ENCODE peak calls at places on chromosomes 11 and 22, in six cellular contexts. G is neural crest cell, Y is body of pancreas, C is choroid plexus epithelial cell, I is psoas muscle, O is AG04450. Z is an unnamed sample.

GRCh38 chr11:20125927-20126326 is 34.3 kb downstream of the DBX1 start:
- DNase-seq in G (no peak), I (no peak), C (peak; percentile 37), Y (no peak), O (peak; percentile 24), Z (no peak)

GRCh38 chr11:112128483-112129121 is 35.3 kb downstream of the IL18 start:
- DNase-seq in Y (peak; percentile 46), O (peak; percentile 10), C (peak; percentile 76), G (no peak), I (peak; percentile 73), Z (no peak)

GRCh38 chr11:117970400-117971024 is 15.7 kb upstream of the IL10RA start:
- DNase-seq in G (no peak), C (no peak), O (no peak), I (no peak), Y (peak; percentile 40), Z (no peak)

GRCh38 chr11:45145421-45146071 is 893 bp upstream of the PRDM11 start:
- DNase-seq in C (peak; percentile 72), O (no peak), Y (peak; percentile 56), G (no peak), I (no peak), Z (no peak)

GRCh38 chr11:30360741-30361140 is 37.8 kb downstream of the ARL14EP start:
- DNase-seq in O (no peak), G (no peak), Y (no peak), I (no peak), C (no peak), Z (no peak)

GRCh38 chr11:130434521-130435223 is 6.3 kb upstream of the ADAMTS8 start:
- DNase-seq in Y (peak; percentile 81), C (peak; percentile 87), I (peak; percentile 83), G (peak; percentile 71), O (no peak), Z (peak; percentile 35)

GRCh38 chr11:36300651-36301050 is 4.6 kb downstream of the PRR5L start:
- DNase-seq in O (no peak), G (no peak), Y (peak; percentile 83), I (no peak), C (peak; percentile 61), Z (no peak)

GRCh38 chr11:96969251-96969650 is 579.4 kb downstream of the JRKL start:
- DNase-seq in I (no peak), Y (no peak), C (no peak), O (no peak), G (no peak), Z (no peak)

GRCh38 chr11:9231848-9232177 is 33.3 kb downstream of the DENND5A start:
- DNase-seq in I (no peak), O (no peak), G (no peak), Y (peak; percentile 42), C (peak; percentile 75), Z (no peak)

GRCh38 chr22:37052386-37053309 is 1.1 kb downstream of the KCTD17 start:
- DNase-seq in O (no peak), G (no peak), Y (no peak), C (no peak), I (no peak), Z (no peak)

GRCh38 chr11:134008593-134008992 is 51.8 kb upstream of the IGSF9B start:
- DNase-seq in C (peak; percentile 4), O (no peak), Y (no peak), G (no peak), I (no peak), Z (no peak)

GRCh38 chr11:34721646-34722045 is 100.8 kb downstream of the EHF start:
- DNase-seq in C (peak; percentile 39), Y (no peak), O (peak; percentile 8), I (no peak), G (no peak), Z (no peak)

GRCh38 chr11:68550485-68550817 is 89.9 kb downstream of the PPP6R3 start:
- DNase-seq in I (no peak), O (no peak), G (no peak), Y (no peak), C (peak; percentile 56), Z (no peak)

GRCh38 chr11:1844221-1845094 is 5.7 kb downstream of the TNNI2 start:
- DNase-seq in O (no peak), G (no peak), C (peak; percentile 31), I (peak; percentile 83), Y (no peak), Z (no peak)

GRCh38 chr22:33871935-33872334 is 48.3 kb downstream of the LARGE1 start:
- DNase-seq in I (no peak), C (no peak), G (no peak), Y (no peak), O (no peak), Z (no peak)

GRCh38 chr11:130390071-130390758 is 38.2 kb downstream of the ADAMTS8 start:
- DNase-seq in O (peak; percentile 97), Y (peak; percentile 68), I (no peak), C (peak; percentile 89), G (no peak), Z (no peak)

DNA sequence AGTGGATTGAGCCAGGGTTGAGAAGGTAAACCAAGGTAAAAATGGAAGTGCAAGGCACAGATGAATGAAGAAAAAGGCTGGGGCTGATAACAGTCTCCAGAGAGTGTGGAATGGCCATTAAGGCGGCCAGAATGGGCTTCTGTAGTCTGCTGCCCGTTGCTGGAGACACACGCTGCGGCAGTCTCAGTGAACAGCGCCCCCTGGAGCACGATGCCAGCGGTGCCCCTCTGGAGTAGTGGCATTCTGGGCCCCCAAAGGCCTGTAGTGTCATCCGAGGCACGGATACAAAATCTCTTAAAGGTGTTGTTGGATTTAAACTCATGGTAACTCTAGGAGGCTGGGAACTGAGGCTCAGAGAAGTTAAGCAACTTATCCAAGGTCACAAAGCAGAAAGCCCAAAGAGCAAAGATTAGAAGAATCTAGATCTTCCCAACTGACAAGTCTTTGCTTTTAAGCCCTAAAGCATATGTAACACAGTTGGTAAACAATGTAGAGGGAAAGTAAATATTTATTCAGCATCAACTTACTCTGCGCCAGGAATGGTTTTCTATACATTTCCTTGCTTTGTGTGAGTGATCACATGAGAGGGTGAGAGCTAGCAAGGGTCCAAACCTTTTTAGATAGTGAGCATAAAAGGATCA is 18.2 kb downstream of the KCNJ1 start:
- DNase-seq in G (peak; percentile 78), C (peak; percentile 59), O (no peak), I (peak; percentile 66), Y (peak; percentile 56), Z (peak; percentile 54)
- TF ChIP-seq CTCF in G (peak; percentile 72), C (peak; percentile 91), O (peak; percentile 65), I (peak; percentile 42), Y (peak; percentile 52), Z (peak; percentile 86)

GRCh38 chr22:50456466-50457234 is 18.2 kb downstream of the SBF1 start:
- DNase-seq in Y (no peak), I (no peak), C (no peak), G (no peak), O (no peak), Z (no peak)
- TF ChIP-seq CTCF in Y (no peak), I (no peak), C (peak; percentile 33), G (peak; percentile 34), O (peak; percentile 25), Z (peak; percentile 41)

GRCh38 chr22:35335468-35335867 is 35.8 kb downstream of the TOM1 start:
- DNase-seq in I (no peak), Y (no peak), G (no peak), O (no peak), C (no peak), Z (no peak)

GRCh38 chr22:35341090-35341874 is 39.6 kb upstream of the HMOX1 start:
- DNase-seq in Y (no peak), G (no peak), O (no peak), I (no peak), C (no peak), Z (no peak)

GRCh38 chr22:35335936-35336781 is 36.5 kb downstream of the TOM1 start:
- DNase-seq in C (no peak), O (no peak), Y (peak; percentile 88), I (no peak), G (no peak), Z (no peak)

GRCh38 chr22:35334010-35334409 is 34.3 kb downstream of the TOM1 start:
- DNase-seq in I (no peak), G (no peak), C (no peak), O (no peak), Y (no peak), Z (peak; percentile 61)

DNA sequence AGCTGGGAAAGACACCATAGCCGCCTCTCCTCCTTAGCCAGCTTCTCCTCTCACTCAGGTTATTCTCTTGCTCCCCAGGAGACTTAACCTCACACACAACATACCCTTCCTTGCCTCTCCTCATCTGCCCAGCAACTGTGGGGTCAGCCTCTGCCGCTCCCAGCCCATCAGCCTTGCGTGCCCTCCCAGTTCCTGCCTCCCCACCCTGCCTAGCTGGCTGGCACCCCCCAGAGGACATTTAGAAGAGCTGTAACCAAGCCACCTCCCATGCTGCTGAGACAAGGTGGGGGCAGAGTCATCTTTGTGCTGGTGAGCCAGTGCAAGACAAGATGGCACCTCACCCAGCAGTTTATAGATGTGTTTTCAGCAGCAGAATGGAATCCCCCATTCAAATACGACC is 38.2 kb downstream of the TOM1 start:
- DNase-seq in Y (no peak), I (no peak), G (no peak), C (no peak), O (no peak), Z (no peak)
- TF ChIP-seq CTCF in Y (no peak), I (no peak), G (no peak), C (peak; percentile 15), O (no peak), Z (peak; percentile 48)

DNA sequence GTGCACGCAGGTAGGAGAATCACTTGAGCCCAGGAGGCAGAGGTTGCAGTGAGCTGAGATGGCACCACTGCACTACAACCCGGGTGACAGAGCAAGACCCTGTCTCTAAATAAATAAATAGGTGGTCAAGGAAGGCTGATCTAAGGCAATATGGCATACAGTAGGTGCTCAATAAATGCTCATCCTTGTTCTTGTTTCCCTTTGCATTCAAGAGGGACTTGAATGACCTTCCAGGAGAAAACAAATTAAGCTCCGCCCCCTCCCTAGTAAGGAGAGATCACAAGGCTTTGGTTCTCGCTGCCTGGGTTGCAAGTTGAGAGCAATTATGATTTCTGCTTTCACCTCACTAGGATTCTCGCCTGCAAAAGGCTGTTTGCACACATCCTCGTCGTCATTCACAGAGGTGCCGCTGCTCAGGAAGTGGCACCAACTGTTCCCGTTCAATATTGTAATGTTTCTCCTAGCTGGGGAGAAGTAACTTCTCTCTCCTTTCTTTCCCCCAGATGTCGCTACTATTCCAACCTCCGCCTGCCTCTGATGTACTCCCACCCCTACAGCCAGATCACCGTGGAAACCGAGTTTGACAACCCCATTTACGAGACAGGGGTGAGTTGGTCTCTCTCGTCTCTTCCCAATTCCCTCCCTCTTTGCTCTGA is 51.8 kb upstream of the ASPHD2 start:
- DNase-seq in C (peak; percentile 13), Y (no peak), I (no peak), O (no peak), G (no peak), Z (no peak)
- TF ChIP-seq CTCF in C (peak; percentile 29), Y (no peak), I (no peak), O (no peak), G (no peak), Z (no peak)

Z was measured in GM06990.